ENCODE peak calls at places on chromosome 17, in four cellular contexts. T, H, M and S are unnamed samples.

GRCh38 chr17:45129940-45130639 is 2.2 kb downstream of the PLCD3 start:
- DNase-seq in M (no peak), H (no peak), T (peak; percentile 67), S (no peak)

GRCh38 chr17:55717898-55718735 is 4.5 kb downstream of the TMEM100 start:
- DNase-seq in M (peak; percentile 70), T (peak; percentile 78), H (peak; percentile 56), S (peak; percentile 83)

GRCh38 chr17:61389670-61390478 is 9.8 kb upstream of the TBX2 start:
- DNase-seq in T (peak; percentile 58), M (no peak), H (no peak), S (no peak)

GRCh38 chr17:12209792-12210191 is 189.1 kb downstream of the MAP2K4 start:
- DNase-seq in T (no peak), M (no peak), H (no peak), S (no peak)

GRCh38 chr17:17151541-17151940 is 54.6 kb downstream of the PLD6 start:
- DNase-seq in M (no peak), H (no peak), T (peak; percentile 62), S (no peak)

GRCh38 chr17:45413498-45413923 is 19.2 kb downstream of the ARHGAP27 start:
- DNase-seq in T (no peak), H (peak; percentile 93), M (no peak), S (no peak)

GRCh38 chr17:78980624-78980972 is 875 bp upstream of the LGALS3BP start:
- DNase-seq in M (no peak), H (no peak), T (no peak), S (no peak)

GRCh38 chr17:73189417-73190099 is 3.3 kb upstream of the COG1 start:
- DNase-seq in M (peak; percentile 47), T (peak; percentile 87), H (no peak), S (no peak)

GRCh38 chr17:44543213-44543904 is 13.9 kb upstream of the FZD2 start:
- DNase-seq in M (no peak), H (no peak), T (peak; percentile 94), S (no peak)

GRCh38 chr17:17098426-17099035 is 56.3 kb downstream of the MPRIP start:
- DNase-seq in T (no peak), H (peak; percentile 41), M (no peak), S (no peak)

GRCh38 chr17:32487460-32488176 is 825 bp downstream of the CDK5R1 start:
- DNase-seq in M (no peak), H (peak; percentile 53), T (peak; percentile 31), S (no peak)

GRCh38 chr17:33112763-33113162 is 121.1 kb downstream of the SPACA3 start:
- DNase-seq in T (peak; percentile 97), M (no peak), H (no peak), S (no peak)

GRCh38 chr17:338442-339192 is 14.0 kb downstream of the RPH3AL start:
- DNase-seq in M (no peak), H (no peak), T (no peak), S (no peak)

GRCh38 chr17:80388175-80388574 is 26.8 kb upstream of the ENDOV start:
- DNase-seq in H (no peak), M (no peak), T (no peak), S (peak; percentile 77)

GRCh38 chr17:42163113-42163512 is 8.3 kb upstream of the RAB5C start:
- DNase-seq in M (no peak), H (no peak), T (peak; percentile 53), S (no peak)

GRCh38 chr17:17063546-17064122 is 21.4 kb downstream of the MPRIP start:
- DNase-seq in T (peak; percentile 56), H (no peak), M (no peak), S (peak; percentile 47)

GRCh38 chr17:42675984-42676423 is 790 bp downstream of the PLEKHH3 start:
- DNase-seq in T (peak; percentile 47), H (peak; percentile 70), M (peak; percentile 69), S (peak; percentile 94)

GRCh38 chr17:38877130-38877851 is 7.4 kb downstream of the LASP1 start:
- DNase-seq in T (no peak), M (no peak), H (no peak), S (no peak)

GRCh38 chr17:14737984-14738651 is 437.2 kb downstream of the HS3ST3B1 start:
- DNase-seq in T (peak; percentile 99), H (no peak), M (peak; percentile 78), S (peak; percentile 71)

GRCh38 chr17:48498168-48498840 is 32.5 kb downstream of the HOXB1 start:
- DNase-seq in H (no peak), T (no peak), M (peak; percentile 12), S (no peak)

GRCh38 chr17:4498461-4499397 is at the start of gene SPNS2:
- DNase-seq in M (peak; percentile 50), T (peak; percentile 55), H (peak; percentile 85), S (no peak)

GRCh38 chr17:69594641-69595040 is 180.1 kb downstream of the MAP2K6 start:
- DNase-seq in H (no peak), M (no peak), T (no peak), S (no peak)

GRCh38 chr17:69596141-69596540 is 181.6 kb downstream of the MAP2K6 start:
- DNase-seq in T (no peak), H (no peak), M (no peak), S (no peak)

GRCh38 chr17:69593351-69593715 is 178.8 kb downstream of the MAP2K6 start:
- DNase-seq in M (no peak), H (no peak), T (no peak), S (no peak)

GRCh38 chr17:69592692-69593350 is 178.3 kb downstream of the MAP2K6 start:
- DNase-seq in H (no peak), T (no peak), M (no peak), S (no peak)

GRCh38 chr17:69593716-69594115 is 179.2 kb downstream of the MAP2K6 start:
- DNase-seq in H (no peak), M (no peak), T (no peak), S (no peak)
- H3K4me3 ChIP-seq in H (no peak overlapping the region), M (no peak overlapping the region), T (no peak overlapping the region), S (no peak overlapping the region)

DNA sequence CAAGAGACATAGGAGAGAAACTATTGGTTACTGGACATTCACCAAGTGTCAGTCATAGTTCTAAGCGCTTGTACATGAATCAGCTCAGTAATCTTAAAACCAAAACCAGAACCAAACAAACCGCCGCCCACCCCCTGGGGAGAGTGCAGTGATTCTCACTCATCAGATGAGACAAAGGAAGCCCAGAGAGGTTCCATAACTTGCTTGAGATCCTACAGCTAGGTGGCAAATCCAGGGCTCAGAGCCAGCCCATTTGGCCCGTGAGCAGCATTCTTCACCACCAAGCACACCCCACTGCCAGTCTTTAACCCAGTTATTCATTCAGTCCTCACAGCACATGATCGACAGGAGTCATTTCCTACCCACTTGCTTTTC is 37.2 kb upstream of the RGS9 start:
- DNase-seq in H (peak; percentile 62), T (peak; percentile 84), M (no peak), S (peak; percentile 72)
- TF ChIP-seq POLR2A in H (no peak), T (no peak), M (no peak), S (no peak)

GRCh38 chr17:81734405-81735055 is 22.4 kb downstream of the SLC25A10 start:
- DNase-seq in H (peak; percentile 88), T (no peak), M (no peak), S (no peak)
- TF ChIP-seq CTCF in H (no peak), T (no peak), M (no peak), S (no peak)

DNA sequence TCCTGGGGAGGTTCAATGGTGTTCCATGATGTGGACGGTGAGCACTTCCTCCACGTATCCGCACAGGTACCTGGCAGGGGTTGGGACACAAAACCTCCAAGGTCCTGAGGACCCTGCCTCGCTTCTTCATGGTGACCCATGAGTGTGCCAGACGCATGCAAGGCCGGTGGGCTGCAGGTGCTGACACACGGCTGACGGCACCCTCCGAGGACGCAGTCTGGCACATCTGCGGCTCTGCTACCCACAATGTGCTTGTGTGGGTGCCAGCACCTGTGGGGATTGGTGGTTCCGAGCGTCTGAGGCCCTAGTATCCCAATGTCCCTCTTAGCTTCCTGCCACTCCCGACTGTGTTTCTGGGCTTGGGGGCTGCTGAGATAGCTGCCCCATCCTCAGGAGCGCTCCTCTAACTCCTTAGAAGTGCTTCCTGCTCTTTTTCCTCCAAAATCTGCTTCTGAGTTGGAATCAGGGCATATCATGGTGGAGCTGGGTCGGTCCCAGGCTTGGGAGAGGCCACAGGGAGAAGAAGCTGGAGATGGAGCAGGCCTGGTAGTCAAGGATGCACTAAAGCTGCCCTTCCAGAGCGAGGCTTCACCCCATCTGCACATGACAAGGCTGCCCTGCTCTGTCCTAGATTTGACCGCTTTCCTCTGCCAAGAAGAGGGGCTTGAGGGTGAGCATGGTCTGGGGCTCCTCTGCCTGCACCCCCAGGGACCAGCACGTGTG is 1.6 kb downstream of the CYGB start:
- DNase-seq in T (no peak), M (no peak), H (peak; percentile 44), S (no peak)
- H3K4me3 ChIP-seq in T (no peak overlapping the region), M (no peak overlapping the region), H (no peak overlapping the region), S (no peak overlapping the region)

GRCh38 chr17:81858170-81858966 is 2.0 kb downstream of the P4HB start:
- DNase-seq in M (no peak), H (no peak), T (no peak), S (no peak)
- TF ChIP-seq POLR2A in M (no peak), H (no peak), T (no peak), S (no peak)

DNA sequence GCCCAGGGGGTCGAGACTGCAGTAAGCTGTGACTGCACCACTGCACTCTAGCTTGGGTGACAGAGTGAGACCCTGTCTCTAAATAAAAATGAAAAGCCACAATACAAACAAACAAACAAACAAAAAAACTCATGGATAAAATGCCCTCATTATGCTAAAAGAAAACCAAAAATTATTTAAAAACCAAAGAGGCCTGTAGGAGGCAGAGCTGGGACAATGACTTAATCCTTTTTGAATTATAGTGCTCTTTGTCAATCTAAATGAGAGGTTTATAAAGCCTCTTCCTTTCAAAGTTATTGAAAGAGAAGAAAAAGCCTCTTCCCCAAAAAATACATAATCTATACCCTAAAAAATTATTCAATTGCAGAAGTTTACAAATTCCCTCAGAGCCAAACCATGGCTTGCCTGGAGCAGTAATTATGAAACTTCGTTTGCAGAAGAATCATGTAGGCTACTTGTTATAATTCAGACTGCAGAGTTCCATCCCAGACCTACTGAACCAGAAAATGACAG is 18.5 kb downstream of the CRLF3 start:
- DNase-seq in M (no peak), H (no peak), T (no peak), S (no peak)
- TF ChIP-seq CTCF in M (no peak), H (no peak), T (peak; percentile 17), S (no peak)

GRCh38 chr17:74199306-74200092 is 4.0 kb upstream of the RPL38 start:
- DNase-seq in M (no peak), H (peak; percentile 82), T (peak; percentile 73), S (peak; percentile 94)
- H3K4me3 ChIP-seq in M (no peak overlapping the region), H (peak overlapping the region; percentile 18), T (no peak overlapping the region), S (no peak overlapping the region)

DNA sequence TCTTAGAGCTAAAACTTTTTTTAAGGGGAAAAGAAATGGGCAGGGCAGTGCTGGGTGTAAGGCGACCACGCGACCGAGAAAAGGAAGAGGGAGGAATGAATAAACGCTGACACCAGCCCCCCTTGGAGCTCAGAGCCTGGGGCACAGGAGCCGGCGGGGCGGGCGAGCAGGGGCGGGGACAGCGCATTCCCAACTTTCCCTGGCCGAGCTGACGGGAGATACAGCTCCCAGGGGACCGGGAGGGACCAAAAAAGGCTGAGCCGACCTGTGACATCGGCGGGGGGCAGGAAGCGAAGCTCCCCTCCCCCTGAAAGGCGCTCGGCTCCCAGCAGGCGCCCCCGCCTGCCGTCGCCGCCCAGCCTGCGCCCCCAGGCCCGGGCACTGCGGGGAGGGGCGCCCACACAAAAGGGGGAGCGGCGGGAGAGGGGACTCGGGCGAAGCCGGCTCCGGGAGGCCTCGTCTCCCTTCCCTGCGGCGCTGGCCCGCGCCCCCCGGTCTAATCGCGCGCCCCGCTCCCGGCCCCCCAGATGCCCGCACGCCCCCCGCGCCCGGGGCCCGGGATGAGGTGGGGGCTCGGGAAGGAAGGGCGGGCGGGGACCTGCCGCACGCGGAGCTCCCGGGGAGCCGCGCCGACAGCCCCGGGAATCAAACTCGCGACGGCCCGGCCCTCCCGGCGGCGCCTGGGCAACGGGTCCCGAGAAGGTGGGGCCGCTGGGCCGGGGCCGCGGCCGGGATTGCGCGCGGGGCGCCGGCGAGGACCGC is 610 bp downstream of the CUEDC1 start:
- DNase-seq in T (peak; percentile 80), H (peak; percentile 60), M (peak; percentile 59), S (peak; percentile 96)
- TF ChIP-seq POLR2A in T (peak; percentile 24), H (no peak), M (no peak), S (no peak)